ENCODE peak calls at places on chromosome 11, in four cellular contexts. Z is K562, B is endothelial cell of umbilical vein, S is GM12878. G is an unnamed sample.

GRCh38 chr11:60100511-60100910 is 12.0 kb downstream of the MS4A2 start:
- DNase-seq in Z (no peak), B (peak; percentile 91), S (no peak), G (no peak)

GRCh38 chr11:126124284-126124683 is 61.6 kb upstream of the CDON start:
- DNase-seq in Z (no peak), B (no peak), S (no peak), G (peak; percentile 15)

GRCh38 chr11:114092478-114092877 is 33.0 kb downstream of the ZBTB16 start:
- DNase-seq in Z (no peak), B (no peak), S (no peak), G (no peak)

GRCh38 chr11:17861036-17861755 is 126.6 kb downstream of the KCNC1 start:
- DNase-seq in Z (no peak), B (no peak), S (no peak), G (peak; percentile 33)

GRCh38 chr11:129734654-129735053 is 81.0 kb upstream of the TMEM45B start:
- DNase-seq in Z (no peak), B (no peak), S (no peak), G (no peak)

GRCh38 chr11:62556102-62556871 is 9.7 kb upstream of the AHNAK start:
- DNase-seq in Z (peak; percentile 56), B (peak; percentile 94), S (peak; percentile 88), G (peak; percentile 95)

GRCh38 chr11:130449996-130450419 is 1.6 kb downstream of the ADAMTS15 start:
- DNase-seq in Z (peak; percentile 42), B (no peak), S (no peak), G (peak; percentile 82)

GRCh38 chr11:61732705-61733104 is 19.7 kb upstream of the MYRF start:
- DNase-seq in Z (no peak), B (no peak), S (no peak), G (peak; percentile 34)

GRCh38 chr11:62601114-62601363 is 626 bp downstream of the MTA2 start:
- DNase-seq in Z (no peak), B (no peak), S (no peak), G (no peak)

GRCh38 chr11:44726278-44727113 is at the start of gene TSPAN18:
- DNase-seq in Z (peak; percentile 69), B (no peak), S (peak; percentile 13), G (no peak)

GRCh38 chr11:19723572-19724342 is 11.1 kb downstream of the NAV2 start:
- DNase-seq in Z (no peak), B (peak; percentile 72), S (no peak), G (peak; percentile 55)

GRCh38 chr11:84899740-84900139 is 727.4 kb downstream of the DLG2 start:
- DNase-seq in Z (peak; percentile 15), B (no peak), S (no peak), G (peak; percentile 5)

GRCh38 chr11:10349281-10349665 is 44.4 kb downstream of the ADM start:
- DNase-seq in Z (no peak), B (no peak), S (no peak), G (no peak)

GRCh38 chr11:117815262-117815803 is 9.2 kb downstream of the FXYD2 start:
- DNase-seq in Z (no peak), B (no peak), S (peak; percentile 94), G (no peak)

GRCh38 chr11:111906680-111907079 is 4.9 kb downstream of the CRYAB start:
- DNase-seq in Z (no peak), B (no peak), S (no peak), G (no peak)

GRCh38 chr11:5131584-5132335 is 6.4 kb downstream of the OR52A5 start:
- DNase-seq in Z (peak; percentile 31), B (no peak), S (no peak), G (no peak)

GRCh38 chr11:117535201-117535869 is 207.7 kb downstream of the CEP164 start:
- DNase-seq in Z (no peak), B (no peak), S (no peak), G (no peak)

GRCh38 chr11:84290647-84291046 is 1004.5 kb upstream of the CCDC90B start:
- DNase-seq in Z (no peak), B (no peak), S (no peak), G (peak; percentile 59)

GRCh38 chr11:45528435-45528834 is 137.0 kb downstream of the CHST1 start:
- DNase-seq in Z (no peak), B (no peak), S (no peak), G (no peak)

GRCh38 chr11:28657378-28658030 is 549.3 kb downstream of the METTL15 start:
- DNase-seq in Z (no peak), B (peak; percentile 54), S (no peak), G (peak; percentile 69)

GRCh38 chr11:17171342-17171741 is 36.4 kb downstream of the PIK3C2A start:
- DNase-seq in Z (no peak), B (peak; percentile 25), S (no peak), G (peak; percentile 60)

GRCh38 chr11:68643576-68643975 is 40.8 kb upstream of the GAL start:
- DNase-seq in Z (no peak), B (no peak), S (no peak), G (peak; percentile 21)

GRCh38 chr11:5621580-5621979 is 3.2 kb upstream of the TRIM34 start:
- DNase-seq in Z (no peak), B (no peak), S (no peak), G (no peak)

GRCh38 chr11:67664696-67665536 is 9.5 kb downstream of the ALDH3B2 start:
- DNase-seq in Z (peak; percentile 12), B (no peak), S (no peak), G (no peak)

GRCh38 chr11:121321614-121322243 is 29.2 kb downstream of the SC5D start:
- DNase-seq in Z (no peak), B (no peak), S (no peak), G (peak; percentile 1)

GRCh38 chr11:61791737-61792309 is 576 bp downstream of the TMEM258 start:
- DNase-seq in Z (peak; percentile 58), B (peak; percentile 95), S (no peak), G (peak; percentile 95)

GRCh38 chr11:114348200-114349191 is 51.8 kb downstream of the C11orf71 start:
- DNase-seq in Z (peak; percentile 23), B (peak; percentile 75), S (no peak), G (peak; percentile 80)

GRCh38 chr11:59262419-59262818 is 49.7 kb upstream of the MPEG1 start:
- DNase-seq in Z (no peak), B (no peak), S (no peak), G (no peak)

GRCh38 chr11:116062526-116063171 is 558.4 kb upstream of the CADM1 start:
- DNase-seq in Z (no peak), B (no peak), S (no peak), G (no peak)

GRCh38 chr11:12793506-12793905 is 119.3 kb downstream of the TEAD1 start:
- DNase-seq in Z (no peak), B (no peak), S (no peak), G (no peak)

GRCh38 chr11:1203505-1204271 is 19.2 kb upstream of the MUC5B start:
- DNase-seq in Z (no peak), B (no peak), S (no peak), G (no peak)

GRCh38 chr11:1205121-1205986 is 17.5 kb upstream of the MUC5B start:
- DNase-seq in Z (no peak), B (no peak), S (no peak), G (no peak)

GRCh38 chr11:1202776-1203504 is 19.9 kb upstream of the MUC5B start:
- DNase-seq in Z (peak; percentile 91), B (peak; percentile 29), S (no peak), G (peak; percentile 12)

GRCh38 chr11:1205987-1206331 is 16.9 kb upstream of the MUC5B start:
- DNase-seq in Z (no peak), B (no peak), S (no peak), G (no peak)

GRCh38 chr11:1204381-1205101 is 18.3 kb upstream of the MUC5B start:
- DNase-seq in Z (no peak), B (no peak), S (no peak), G (no peak)
- TF ChIP-seq FOS in Z (no peak), B (no peak), S (no peak), G (no peak)

GRCh38 chr11:123654566-123655081 is at the start of gene SCN3B:
- DNase-seq in Z (peak; percentile 94), B (peak; percentile 84), S (no peak), G (peak; percentile 61)

GRCh38 chr11:123653405-123653996 is 923 bp downstream of the SCN3B start:
- DNase-seq in Z (no peak), B (no peak), S (no peak), G (no peak)

GRCh38 chr11:123650901-123651300 is 3.5 kb downstream of the SCN3B start:
- DNase-seq in Z (no peak), B (no peak), S (no peak), G (no peak)

GRCh38 chr11:123659311-123659710 is 4.9 kb upstream of the SCN3B start:
- DNase-seq in Z (no peak), B (no peak), S (no peak), G (no peak)

DNA sequence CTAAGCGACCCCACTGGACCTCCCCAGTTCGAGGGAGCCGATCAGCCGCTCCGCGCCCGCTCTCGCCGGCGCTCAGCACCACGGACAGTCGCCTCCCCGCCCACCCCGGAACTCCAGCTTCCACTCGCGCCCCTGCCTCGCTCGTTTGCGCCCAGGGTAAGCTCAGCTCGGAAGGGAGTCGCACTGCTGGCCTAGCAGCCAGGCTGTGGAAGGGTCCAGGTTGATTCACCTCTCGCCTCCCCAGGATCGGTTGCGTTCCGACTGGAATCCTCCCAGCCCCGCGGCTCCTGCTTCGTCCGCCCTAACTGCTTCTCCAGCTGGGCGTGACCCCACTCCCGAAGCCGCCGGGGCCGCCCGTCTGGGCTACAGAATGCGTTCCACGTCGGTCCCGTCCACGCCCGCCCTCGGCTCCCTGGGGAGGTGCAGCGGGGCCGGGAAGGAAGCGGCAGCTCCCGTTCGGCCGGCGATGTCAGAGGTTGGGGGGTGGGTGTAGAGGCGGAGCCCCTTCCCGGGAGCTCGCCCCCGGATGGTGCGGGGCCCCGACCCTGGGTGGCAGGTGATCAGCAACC is 343 bp downstream of the SCN3B start:
- DNase-seq in Z (peak; percentile 64), B (peak; percentile 56), S (no peak), G (peak; percentile 34)
- TF ChIP-seq FOS in Z (no peak), B (no peak), S (no peak), G (no peak)

DNA sequence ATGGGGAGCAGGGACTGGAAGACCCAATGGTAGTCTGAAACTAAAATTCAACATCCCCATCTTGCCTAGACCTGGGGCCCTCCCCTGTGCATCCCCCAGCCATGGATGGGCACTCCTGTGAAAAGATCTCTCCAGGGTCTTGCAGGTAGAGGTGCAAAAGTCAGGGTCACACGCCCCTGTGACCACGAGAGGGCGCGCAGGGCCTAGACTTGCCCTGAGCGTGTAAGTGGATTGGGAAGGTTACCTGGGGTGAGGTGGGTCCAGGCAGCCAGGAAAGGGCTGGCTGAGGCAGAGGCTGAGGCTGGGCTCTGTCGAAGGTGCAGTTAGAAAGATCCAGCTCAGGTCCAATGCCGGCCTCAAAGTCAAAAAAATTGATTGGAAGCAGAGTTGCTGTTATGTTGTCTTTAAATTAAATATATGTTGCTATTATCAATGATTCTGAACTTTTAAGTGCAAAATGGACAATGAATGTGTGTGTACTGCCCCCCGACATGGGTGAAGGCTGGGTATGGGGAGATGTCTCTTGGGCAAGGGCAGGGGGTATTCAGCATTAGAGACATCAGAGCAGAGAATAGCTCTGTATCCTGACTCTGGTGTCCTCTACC is 4.8 kb upstream of the POU2F3 start:
- DNase-seq in Z (peak; percentile 85), B (peak; percentile 56), S (no peak), G (peak; percentile 43)
- TF ChIP-seq FOS in Z (no peak), B (no peak), S (no peak), G (no peak)

DNA sequence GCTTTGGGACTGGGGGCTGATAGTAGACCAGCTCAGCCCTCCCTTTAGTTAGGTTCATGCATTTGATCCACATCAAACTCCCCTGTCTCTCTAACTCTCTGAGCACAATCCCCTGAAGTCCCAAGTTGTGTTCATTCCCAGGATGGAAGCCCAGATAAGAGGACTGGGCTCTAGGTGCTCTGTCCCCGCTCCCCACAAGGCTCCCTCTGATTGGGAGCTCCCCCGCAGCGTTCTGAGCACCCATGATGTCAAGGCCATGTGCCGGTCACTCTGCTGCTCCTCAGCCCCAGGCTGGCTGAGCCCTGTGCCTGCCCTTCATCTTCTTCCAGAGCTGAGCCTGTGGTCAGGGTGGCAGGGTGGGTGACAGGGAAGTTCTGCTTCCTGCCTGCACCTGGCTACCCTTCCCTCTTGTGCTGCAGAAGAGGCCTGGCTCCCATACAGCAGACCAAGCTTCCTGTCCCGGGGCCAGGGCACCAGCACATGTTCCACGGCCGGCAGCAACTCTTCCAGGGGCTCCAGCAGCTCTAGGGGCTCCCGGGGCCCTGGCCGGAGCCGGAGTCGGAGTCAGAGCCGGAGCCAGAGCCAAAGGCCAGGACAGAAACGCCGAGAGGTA is 14.9 kb downstream of the ROBO3 start:
- DNase-seq in Z (no peak), B (peak; percentile 41), S (no peak), G (no peak)
- TF ChIP-seq FOS in Z (no peak), B (no peak), S (no peak), G (no peak)